ENCODE peak calls at places on chromosomes 4 and X, in six cellular contexts. O is kidney tubule cell; X is A172; P is neural crest cell; J is naive thymus-derived CD8-positive, alpha-beta T cell; A is HL-60. C is an unnamed sample.
A peak's percentile ranks its signal among the peaks of the same experiment; 100 is the strongest.

GRCh38 chr4:33369366-33369899 is 2649.3 kb downstream of the PCDH7 start:
- DNase-seq in O (peak; percentile 17), X (peak; percentile 1), P (no peak), J (no peak), A (no peak), C (no peak)

GRCh38 chr4:6688879-6689505 is 4.7 kb upstream of the S100P start:
- DNase-seq in O (peak; percentile 79), X (peak; percentile 92), P (peak; percentile 39), J (peak; percentile 86), A (peak; percentile 92), C (peak; percentile 84)

GRCh38 chrX:15512401-15512965 is 11.9 kb downstream of the BMX start:
- DNase-seq in O (peak; percentile 19), X (peak; percentile 49), P (no peak), J (no peak), A (no peak), C (no peak)

GRCh38 chr4:10703146-10703545 is 18.6 kb upstream of the CLNK start:
- DNase-seq in O (no peak), X (no peak), P (no peak), J (no peak), A (no peak), C (no peak)

GRCh38 chrX:153669174-153669890 is 4.3 kb downstream of the PNCK start:
- DNase-seq in O (no peak), X (peak; percentile 21), P (no peak), J (no peak), A (no peak), C (no peak)

GRCh38 chrX:155767101-155767878 is 113.9 kb upstream of the VAMP7 start:
- DNase-seq in O (peak; percentile 73), X (peak; percentile 91), P (peak; percentile 27), J (no peak), A (peak; percentile 51), C (peak; percentile 68)

GRCh38 chrX:23699636-23700194 is 32.4 kb downstream of the PRDX4 start:
- DNase-seq in O (no peak), X (no peak), P (no peak), J (no peak), A (peak; percentile 50), C (no peak)

GRCh38 chr4:6341696-6342095 is 72.0 kb downstream of the WFS1 start:
- DNase-seq in O (no peak), X (no peak), P (no peak), J (no peak), A (no peak), C (no peak)

GRCh38 chrX:9465380-9466114 is 689 bp downstream of the TBL1X start:
- DNase-seq in O (peak; percentile 7), X (no peak), P (peak; percentile 7), J (peak; percentile 64), A (no peak), C (peak; percentile 12)

GRCh38 chrX:5702890-5703289 is 525.8 kb downstream of the NLGN4X start:
- DNase-seq in O (no peak), X (no peak), P (no peak), J (no peak), A (no peak), C (no peak)

GRCh38 chrX:119606508-119607389 is 525 bp upstream of the NKRF start:
- DNase-seq in O (no peak), X (no peak), P (no peak), J (no peak), A (no peak), C (no peak)

GRCh38 chrX:69070949-69071650 is 94.2 kb downstream of the PJA1 start:
- DNase-seq in O (no peak), X (no peak), P (no peak), J (no peak), A (no peak), C (no peak)

GRCh38 chr4:54320826-54321320 is 91.8 kb downstream of the PDGFRA start:
- DNase-seq in O (no peak), X (no peak), P (no peak), J (no peak), A (no peak), C (no peak)

GRCh38 chr4:183867247-183867646 is 37.9 kb upstream of the STOX2 start:
- DNase-seq in O (no peak), X (no peak), P (no peak), J (no peak), A (no peak), C (no peak)

GRCh38 chrX:107537815-107538214 is 88.4 kb downstream of the FRMPD3 start:
- DNase-seq in O (peak; percentile 54), X (peak; percentile 7), P (peak; percentile 8), J (no peak), A (peak; percentile 39), C (no peak)

GRCh38 chrX:154730271-154730883 is 20.5 kb downstream of the GAB3 start:
- DNase-seq in O (peak; percentile 45), X (peak; percentile 45), P (no peak), J (no peak), A (no peak), C (no peak)

GRCh38 chr4:52665592-52665991 is 6.5 kb upstream of the USP46 start:
- DNase-seq in O (peak; percentile 11), X (no peak), P (no peak), J (no peak), A (no peak), C (no peak)

GRCh38 chr4:121706595-121707021 is 9.8 kb upstream of the ANXA5 start:
- DNase-seq in O (peak; percentile 70), X (peak; percentile 88), P (no peak), J (no peak), A (no peak), C (no peak)

GRCh38 chrX:139738581-139738980 is 30.6 kb upstream of the MCF2 start:
- DNase-seq in O (peak; percentile 56), X (peak; percentile 1), P (no peak), J (no peak), A (no peak), C (no peak)

GRCh38 chrX:136954930-136955329 is 74.4 kb upstream of the RBMX start:
- DNase-seq in O (peak; percentile 31), X (no peak), P (no peak), J (no peak), A (peak; percentile 1), C (peak; percentile 9)

GRCh38 chr4:2062168-2062807 is 3.2 kb downstream of the NAT8L start:
- DNase-seq in O (no peak), X (no peak), P (no peak), J (peak; percentile 52), A (no peak), C (no peak)

GRCh38 chrX:49053223-49054072 is 5.4 kb upstream of the CCDC120 start:
- DNase-seq in O (peak; percentile 49), X (no peak), P (peak; percentile 56), J (peak; percentile 84), A (no peak), C (peak; percentile 80)

GRCh38 chr4:147578057-147578476 is 39.1 kb upstream of the TMEM184C start:
- DNase-seq in O (peak; percentile 99), X (peak; percentile 98), P (no peak), J (no peak), A (no peak), C (no peak)

GRCh38 chr4:149549911-149550310 is 265.7 kb downstream of the IQCM start:
- DNase-seq in O (peak; percentile 16), X (peak; percentile 6), P (no peak), J (no peak), A (no peak), C (peak; percentile 17)

GRCh38 chr4:80183196-80184052 is 13.9 kb upstream of the PRDM8 start:
- DNase-seq in O (no peak), X (peak; percentile 16), P (no peak), J (peak; percentile 68), A (no peak), C (no peak)

GRCh38 chr4:6251365-6251764 is 18.3 kb upstream of the WFS1 start:
- DNase-seq in O (no peak), X (no peak), P (no peak), J (peak; percentile 23), A (no peak), C (no peak)